ENCODE peak calls at places on chromosomes 3 and 15, in four cellular contexts. One of them, this sample, is unnamed.
A peak's percentile ranks its signal among the peaks of the same experiment; 100 is the strongest.

GRCh38 chr15:35195649-35196048 is 110.6 kb upstream of the NANOGP8 start:
- DNase-seq in suprapubic skin: no peak
- DNase-seq in lower lobe of right lung: no peak
- DNase-seq in dorsolateral prefrontal cortex: no peak
- DNase-seq in this sample: no peak

GRCh38 chr15:80275946-80276345 is 23.9 kb upstream of the CTXND1 start:
- DNase-seq in suprapubic skin: no peak
- DNase-seq in lower lobe of right lung: no peak
- DNase-seq in dorsolateral prefrontal cortex: no peak
- DNase-seq in this sample: no peak

GRCh38 chr3:129740120-129740519 is 133.6 kb upstream of the PLXND1 start:
- DNase-seq in suprapubic skin: no peak
- DNase-seq in lower lobe of right lung: no peak
- DNase-seq in dorsolateral prefrontal cortex: no peak
- DNase-seq in this sample: no peak

GRCh38 chr3:34387831-34388564 is 589.6 kb downstream of the PDCD6IP start:
- DNase-seq in suprapubic skin: no peak
- DNase-seq in lower lobe of right lung: no peak
- DNase-seq in dorsolateral prefrontal cortex: no peak
- DNase-seq in this sample: no peak

GRCh38 chr3:146326875-146327543 is 76.1 kb upstream of the PLSCR4 start:
- DNase-seq in suprapubic skin: no peak
- DNase-seq in lower lobe of right lung: no peak
- DNase-seq in dorsolateral prefrontal cortex: no peak
- DNase-seq in this sample: no peak

GRCh38 chr3:57796261-57796660 is 40.2 kb downstream of the SLMAP start:
- DNase-seq in suprapubic skin: no peak
- DNase-seq in lower lobe of right lung: no peak
- DNase-seq in dorsolateral prefrontal cortex: no peak
- DNase-seq in this sample: no peak

GRCh38 chr3:124126446-124127017 is 134.6 kb upstream of the ROPN1 start:
- DNase-seq in suprapubic skin: no peak
- DNase-seq in lower lobe of right lung: no peak
- DNase-seq in dorsolateral prefrontal cortex: no peak
- DNase-seq in this sample: no peak

GRCh38 chr15:81894069-81894468 is 151.7 kb downstream of the MEX3B start:
- DNase-seq in suprapubic skin: no peak
- DNase-seq in lower lobe of right lung: no peak
- DNase-seq in dorsolateral prefrontal cortex: no peak
- DNase-seq in this sample: no peak

GRCh38 chr3:34155666-34156065 is 357.2 kb downstream of the PDCD6IP start:
- DNase-seq in suprapubic skin: no peak
- DNase-seq in lower lobe of right lung: no peak
- DNase-seq in dorsolateral prefrontal cortex: no peak
- DNase-seq in this sample: no peak

GRCh38 chr15:64930778-64931240 is 19.1 kb downstream of the ANKDD1A start:
- DNase-seq in suprapubic skin: peak; percentile 64
- DNase-seq in lower lobe of right lung: no peak
- DNase-seq in dorsolateral prefrontal cortex: no peak
- DNase-seq in this sample: peak; percentile 31

GRCh38 chr3:123261666-123262065 is 59.9 kb downstream of the SEC22A start:
- DNase-seq in suprapubic skin: no peak
- DNase-seq in lower lobe of right lung: no peak
- DNase-seq in dorsolateral prefrontal cortex: no peak
- DNase-seq in this sample: no peak

DNA sequence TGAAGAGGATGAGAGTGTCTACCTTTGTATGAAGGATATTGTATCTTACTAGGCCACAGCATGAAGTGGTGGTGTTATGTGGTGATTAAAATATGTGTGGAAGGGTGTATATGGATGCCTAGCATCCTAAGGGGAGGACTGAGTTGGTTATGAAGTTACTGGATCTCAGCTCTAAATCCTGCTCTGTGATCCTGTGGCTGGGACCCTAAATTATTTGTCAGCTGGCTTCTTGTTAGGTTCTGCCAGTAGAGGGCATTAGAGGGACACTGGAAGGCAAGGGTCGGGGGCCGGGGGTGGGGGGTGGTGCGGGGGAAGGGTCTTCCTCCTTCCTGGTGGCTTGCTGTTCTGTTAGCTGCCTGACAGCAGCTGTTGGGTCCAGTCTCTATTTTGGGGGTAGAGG is 34.9 kb downstream of the MORF4L1 start:
- DNase-seq in suprapubic skin: no peak
- DNase-seq in lower lobe of right lung: no peak
- DNase-seq in dorsolateral prefrontal cortex: no peak
- DNase-seq in this sample: no peak
- TF ChIP-seq CTCF in suprapubic skin: no peak
- TF ChIP-seq CTCF in lower lobe of right lung: peak; percentile 23
- TF ChIP-seq CTCF in dorsolateral prefrontal cortex: no peak
- TF ChIP-seq CTCF in this sample: no peak

GRCh38 chr15:70854669-70854976 is 666 bp upstream of the LARP6 start:
- DNase-seq in suprapubic skin: no peak
- DNase-seq in lower lobe of right lung: no peak
- DNase-seq in dorsolateral prefrontal cortex: no peak
- DNase-seq in this sample: no peak
- TF ChIP-seq CTCF in suprapubic skin: no peak
- TF ChIP-seq CTCF in lower lobe of right lung: no peak
- TF ChIP-seq CTCF in dorsolateral prefrontal cortex: no peak
- TF ChIP-seq CTCF in this sample: no peak

DNA sequence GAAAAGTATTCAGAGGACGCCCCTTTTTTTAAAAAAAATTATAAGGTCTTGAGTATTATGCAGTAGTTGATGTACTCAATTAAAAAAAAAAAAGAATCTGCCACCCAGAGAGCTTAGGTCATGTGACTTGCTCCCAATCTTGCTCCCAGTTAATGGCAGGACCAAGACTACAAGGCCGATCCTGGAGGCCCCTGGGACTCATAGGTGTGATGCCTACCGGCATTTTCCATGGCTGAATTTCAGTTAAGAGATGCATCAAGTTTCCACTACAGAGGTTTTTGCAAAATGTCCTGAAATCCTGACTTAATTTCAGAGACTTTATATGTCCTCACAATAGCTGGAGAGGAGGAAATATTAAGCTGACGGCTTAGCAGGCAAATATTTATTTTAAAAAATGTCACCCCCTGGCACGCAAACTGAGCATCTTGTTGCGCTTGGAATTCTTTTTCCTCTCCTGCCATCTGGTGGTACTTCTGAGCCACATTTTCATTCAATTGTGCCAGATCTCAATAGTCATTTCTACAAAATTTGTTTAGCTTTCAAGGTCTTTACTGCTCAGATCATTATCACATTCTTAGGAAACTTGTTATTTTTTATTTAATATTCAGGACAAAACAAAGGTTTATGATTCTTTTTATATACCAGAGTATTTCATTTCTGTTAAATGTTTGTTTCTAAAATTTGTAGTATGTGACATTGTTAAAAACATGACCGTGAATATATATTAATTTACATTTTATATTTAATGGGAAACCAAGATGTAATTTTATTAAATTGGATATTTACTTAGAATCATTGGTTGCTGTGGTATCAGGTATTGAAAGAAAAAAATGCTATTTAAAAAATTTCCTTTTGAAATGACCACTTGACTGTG is 189.1 kb upstream of the THRB start:
- DNase-seq in suprapubic skin: no peak
- DNase-seq in lower lobe of right lung: no peak
- DNase-seq in dorsolateral prefrontal cortex: no peak
- DNase-seq in this sample: no peak
- TF ChIP-seq CTCF in suprapubic skin: peak; percentile 40
- TF ChIP-seq CTCF in lower lobe of right lung: peak; percentile 56
- TF ChIP-seq CTCF in dorsolateral prefrontal cortex: peak; percentile 71
- TF ChIP-seq CTCF in this sample: peak; percentile 39

DNA sequence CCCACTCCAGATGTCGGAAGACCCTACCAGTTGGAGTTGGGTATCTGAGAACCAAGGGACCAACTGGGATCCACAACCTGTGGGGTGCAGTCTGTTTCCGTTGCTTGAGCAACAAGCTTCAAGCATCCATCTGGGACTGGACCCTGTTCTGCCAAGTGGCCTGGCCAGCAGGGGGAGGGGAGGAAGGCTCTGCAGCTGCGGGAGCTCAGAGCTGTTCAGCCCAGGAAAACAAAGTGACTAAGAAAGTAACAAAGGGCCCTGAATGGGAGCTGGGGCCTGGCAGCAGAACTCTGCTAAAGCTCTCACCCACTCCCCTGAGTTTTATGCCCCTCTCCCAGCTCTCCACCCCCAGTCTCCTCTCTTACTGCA is 2.7 kb downstream of the TYRO3 start:
- DNase-seq in suprapubic skin: no peak
- DNase-seq in lower lobe of right lung: no peak
- DNase-seq in dorsolateral prefrontal cortex: peak; percentile 92
- DNase-seq in this sample: no peak
- TF ChIP-seq CTCF in suprapubic skin: no peak
- TF ChIP-seq CTCF in lower lobe of right lung: no peak
- TF ChIP-seq CTCF in dorsolateral prefrontal cortex: no peak
- TF ChIP-seq CTCF in this sample: no peak

GRCh38 chr15:69407719-69408400 is 6.3 kb upstream of the KIF23 start:
- DNase-seq in suprapubic skin: no peak
- DNase-seq in lower lobe of right lung: no peak
- DNase-seq in dorsolateral prefrontal cortex: no peak
- DNase-seq in this sample: no peak

GRCh38 chr15:69412701-69413100 is 1.4 kb upstream of the KIF23 start:
- DNase-seq in suprapubic skin: no peak
- DNase-seq in lower lobe of right lung: no peak
- DNase-seq in dorsolateral prefrontal cortex: no peak
- DNase-seq in this sample: no peak

GRCh38 chr15:69412274-69412673 is 1.9 kb upstream of the KIF23 start:
- DNase-seq in suprapubic skin: no peak
- DNase-seq in lower lobe of right lung: no peak
- DNase-seq in dorsolateral prefrontal cortex: no peak
- DNase-seq in this sample: no peak

GRCh38 chr15:69408841-69409240 is 5.3 kb upstream of the KIF23 start:
- DNase-seq in suprapubic skin: no peak
- DNase-seq in lower lobe of right lung: no peak
- DNase-seq in dorsolateral prefrontal cortex: no peak
- DNase-seq in this sample: no peak

DNA sequence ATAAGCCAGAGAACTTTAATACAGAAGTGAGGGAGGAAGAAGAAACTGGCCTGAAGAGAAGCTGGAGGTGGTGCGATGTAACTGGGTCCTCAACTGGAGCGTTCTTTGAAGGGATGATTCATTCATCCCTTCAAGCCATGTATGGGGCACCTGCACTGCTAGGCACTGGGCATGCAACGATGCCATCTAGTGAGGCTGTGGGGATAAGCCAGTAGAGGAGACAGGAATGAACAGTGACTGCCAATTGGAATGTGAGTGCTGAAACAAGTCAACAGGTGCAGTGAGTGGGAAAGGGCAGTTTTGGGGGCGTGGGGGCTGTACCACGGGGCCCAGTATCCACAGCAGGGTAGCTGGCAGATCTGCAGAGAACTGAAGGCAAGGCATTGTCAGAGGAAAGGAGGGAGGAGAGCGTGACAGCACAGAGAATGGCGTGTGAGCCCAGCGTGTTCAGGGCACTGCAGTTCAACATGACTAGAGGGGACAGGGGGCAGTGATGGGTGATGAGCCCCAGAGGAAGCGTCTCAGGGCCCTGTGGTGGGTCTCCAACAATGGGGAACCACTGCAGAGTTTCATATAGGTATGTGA is 3.8 kb upstream of the KIF23 start:
- DNase-seq in suprapubic skin: no peak
- DNase-seq in lower lobe of right lung: no peak
- DNase-seq in dorsolateral prefrontal cortex: no peak
- DNase-seq in this sample: no peak
- TF ChIP-seq CTCF in suprapubic skin: peak; percentile 18
- TF ChIP-seq CTCF in lower lobe of right lung: no peak
- TF ChIP-seq CTCF in dorsolateral prefrontal cortex: no peak
- TF ChIP-seq CTCF in this sample: no peak

DNA sequence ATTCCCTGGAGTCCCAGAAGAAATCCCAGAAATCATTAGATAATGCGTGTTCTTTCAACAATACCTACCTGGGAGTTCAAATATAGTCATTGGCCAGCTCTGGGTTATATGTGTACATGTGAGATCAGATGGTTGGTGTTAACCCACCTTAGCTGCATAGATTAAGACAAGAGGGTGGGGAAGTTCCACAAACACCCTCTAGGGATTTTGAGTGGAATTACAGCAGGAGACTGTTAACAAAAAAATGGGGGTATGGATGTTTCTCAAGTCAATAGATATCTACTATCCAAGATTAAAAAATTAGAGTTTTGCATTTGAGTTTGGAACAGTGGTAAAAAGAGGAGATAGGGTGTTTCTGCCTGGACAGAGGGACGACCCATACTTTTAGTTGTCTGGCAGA is 282.5 kb upstream of the CNTN3 start:
- DNase-seq in suprapubic skin: no peak
- DNase-seq in lower lobe of right lung: no peak
- DNase-seq in dorsolateral prefrontal cortex: no peak
- DNase-seq in this sample: no peak
- TF ChIP-seq CTCF in suprapubic skin: no peak
- TF ChIP-seq CTCF in lower lobe of right lung: no peak
- TF ChIP-seq CTCF in dorsolateral prefrontal cortex: no peak
- TF ChIP-seq CTCF in this sample: no peak

GRCh38 chr3:43455233-43455632 is 166.6 kb downstream of the ANO10 start:
- DNase-seq in suprapubic skin: no peak
- DNase-seq in lower lobe of right lung: no peak
- DNase-seq in dorsolateral prefrontal cortex: no peak
- DNase-seq in this sample: no peak
- TF ChIP-seq CTCF in suprapubic skin: no peak
- TF ChIP-seq CTCF in lower lobe of right lung: no peak
- TF ChIP-seq CTCF in dorsolateral prefrontal cortex: no peak
- TF ChIP-seq CTCF in this sample: no peak

GRCh38 chr3:4338751-4339150 is 35.6 kb downstream of the SETMAR start:
- DNase-seq in suprapubic skin: no peak
- DNase-seq in lower lobe of right lung: no peak
- DNase-seq in dorsolateral prefrontal cortex: no peak
- DNase-seq in this sample: no peak

GRCh38 chr3:4334548-4334947 is 31.4 kb downstream of the SETMAR start:
- DNase-seq in suprapubic skin: no peak
- DNase-seq in lower lobe of right lung: no peak
- DNase-seq in dorsolateral prefrontal cortex: no peak
- DNase-seq in this sample: no peak

GRCh38 chr3:4335840-4336579 is 32.8 kb downstream of the SETMAR start:
- DNase-seq in suprapubic skin: no peak
- DNase-seq in lower lobe of right lung: no peak
- DNase-seq in dorsolateral prefrontal cortex: no peak
- DNase-seq in this sample: no peak

GRCh38 chr3:4340077-4340410 is 36.9 kb downstream of the SETMAR start:
- DNase-seq in suprapubic skin: no peak
- DNase-seq in lower lobe of right lung: no peak
- DNase-seq in dorsolateral prefrontal cortex: no peak
- DNase-seq in this sample: no peak

GRCh38 chr3:4337147-4337546 is 34.0 kb downstream of the SETMAR start:
- DNase-seq in suprapubic skin: no peak
- DNase-seq in lower lobe of right lung: no peak
- DNase-seq in dorsolateral prefrontal cortex: no peak
- DNase-seq in this sample: no peak
- TF ChIP-seq CTCF in suprapubic skin: no peak
- TF ChIP-seq CTCF in lower lobe of right lung: no peak
- TF ChIP-seq CTCF in dorsolateral prefrontal cortex: no peak
- TF ChIP-seq CTCF in this sample: no peak